ENCODE peak calls at places on chromosomes 13 and 19, in seven cellular contexts. P is GM23338, M is A673, T is dorsolateral prefrontal cortex, N is endodermal cell, C is HepG2, K is left lung. O is an unnamed sample.

GRCh38 chr19:17457621-17458020 is 3.1 kb downstream of the NXNL1 start:
- DNase-seq in N (no peak), T (no peak), C (no peak), P (no peak), K (no peak), M (no peak), O (no peak)

GRCh38 chr13:21328836-21329477 is 130.1 kb downstream of the ZDHHC20 start:
- DNase-seq in M (no peak), N (no peak), C (no peak), K (no peak), P (no peak), T (no peak), O (no peak)

GRCh38 chr19:42601811-42602443 is 7.2 kb upstream of the CEACAM8 start:
- DNase-seq in T (no peak), M (peak; percentile 34), N (peak; percentile 87), K (no peak), P (peak; percentile 79), C (peak; percentile 9), O (peak; percentile 42)

GRCh38 chr13:48631441-48631840 is 22.3 kb upstream of the CYSLTR2 start:
- DNase-seq in K (no peak), P (no peak), T (no peak), M (no peak), N (no peak), C (no peak), O (no peak)

GRCh38 chr13:27113436-27113835 is 58.2 kb downstream of the USP12 start:
- DNase-seq in K (no peak), N (no peak), C (no peak), M (no peak), P (no peak), T (no peak), O (no peak)

GRCh38 chr13:43196171-43196611 is 172.8 kb downstream of the DNAJC15 start:
- DNase-seq in P (no peak), C (no peak), M (peak; percentile 46), K (no peak), T (no peak), N (no peak), O (peak; percentile 19)

GRCh38 chr13:107347641-107348369 is 779.9 kb upstream of the ARGLU1 start:
- DNase-seq in C (no peak), P (no peak), T (no peak), N (no peak), M (no peak), K (no peak), O (no peak)

GRCh38 chr19:53086949-53087348 is 16.3 kb downstream of the ZNF160 start:
- DNase-seq in C (no peak), N (no peak), M (no peak), P (no peak), K (no peak), T (no peak), O (no peak)

GRCh38 chr19:4800591-4801081 is 9.1 kb downstream of the FEM1A start:
- DNase-seq in T (no peak), P (no peak), N (no peak), M (no peak), K (peak; percentile 83), C (no peak), O (no peak)

GRCh38 chr19:33750587-33751385 is 45.9 kb upstream of the KCTD15 start:
- DNase-seq in C (no peak), M (no peak), K (no peak), N (no peak), P (no peak), T (no peak), O (no peak)

GRCh38 chr13:95137096-95137495 is 164.2 kb downstream of the ABCC4 start:
- DNase-seq in C (no peak), K (no peak), M (peak; percentile 71), N (no peak), T (no peak), P (no peak), O (no peak)

GRCh38 chr19:13884726-13885591 is 8.0 kb downstream of the NANOS3 start:
- DNase-seq in T (no peak), P (no peak), N (no peak), K (no peak), M (no peak), C (no peak), O (no peak)

GRCh38 chr19:3801412-3802096 is 15.4 kb upstream of the MATK start:
- DNase-seq in M (no peak), K (peak; percentile 85), T (peak; percentile 79), P (peak; percentile 90), C (no peak), N (peak; percentile 90), O (peak; percentile 21)

GRCh38 chr13:97261254-97262015 is 39.3 kb downstream of the MBNL2 start:
- DNase-seq in K (no peak), T (no peak), P (no peak), C (no peak), N (no peak), M (no peak), O (no peak)

GRCh38 chr19:4069331-4069959 is 2.7 kb upstream of the ZBTB7A start:
- DNase-seq in K (peak; percentile 91), P (peak; percentile 52), T (no peak), C (no peak), M (no peak), N (peak; percentile 50), O (no peak)

GRCh38 chr13:113083402-113084061 is 22.1 kb upstream of the F7 start:
- DNase-seq in N (no peak), P (no peak), T (no peak), C (no peak), K (peak; percentile 81), M (peak; percentile 67), O (peak; percentile 44)

GRCh38 chr19:54817670-54818536 is 1.6 kb downstream of the KIR3DL1 start:
- DNase-seq in P (no peak), K (no peak), C (no peak), M (no peak), N (no peak), T (no peak), O (no peak)

DNA sequence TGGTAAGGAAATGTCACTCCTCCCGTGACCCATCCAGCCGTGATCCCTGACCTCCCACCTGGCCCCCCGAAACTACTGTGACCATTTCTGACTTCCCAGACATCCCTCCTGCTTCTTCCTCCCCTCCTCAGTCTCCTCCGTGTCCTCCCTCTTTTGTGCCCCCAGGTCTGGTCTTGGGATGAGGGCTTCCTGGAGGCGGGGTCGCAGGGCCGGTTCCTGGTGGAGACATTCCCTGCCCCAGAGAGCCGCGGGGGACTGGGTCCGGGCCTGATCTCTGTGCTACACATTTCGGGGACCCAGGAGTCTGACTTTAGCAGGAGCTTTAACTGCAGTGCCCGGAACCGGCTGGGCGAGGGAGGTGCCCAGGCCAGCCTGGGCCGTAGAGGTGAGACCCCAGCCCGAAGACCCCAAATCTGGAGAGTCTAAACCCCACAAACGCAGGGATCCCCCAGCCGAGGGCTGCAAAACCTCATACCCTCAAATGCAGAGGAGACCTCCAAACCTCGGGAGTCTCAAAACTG is 5.0 kb downstream of the KIRREL2 start:
- DNase-seq in P (peak; percentile 36), N (peak; percentile 63), K (peak; percentile 48), C (no peak), M (no peak), T (no peak), O (no peak)
- H3K27ac ChIP-seq in P (no peak overlapping the region), N (no peak overlapping the region), K (no peak overlapping the region), C (no peak overlapping the region), M (no peak overlapping the region), T (no peak overlapping the region), O (no peak overlapping the region)

GRCh38 chr13:99345345-99345744 is 38.1 kb upstream of the GPR183 start:
- DNase-seq in P (no peak), C (no peak), M (no peak), K (no peak), T (no peak), N (no peak), O (no peak)

GRCh38 chr13:99344610-99345208 is 37.5 kb upstream of the GPR183 start:
- DNase-seq in C (no peak), K (no peak), P (no peak), N (no peak), T (no peak), M (no peak), O (no peak)

GRCh38 chr13:99341969-99342722 is 34.9 kb upstream of the GPR183 start:
- DNase-seq in K (no peak), C (no peak), T (no peak), P (no peak), M (no peak), N (no peak), O (no peak)

GRCh38 chr13:99340638-99341037 is 33.4 kb upstream of the GPR183 start:
- DNase-seq in T (no peak), M (no peak), P (no peak), C (no peak), N (no peak), K (no peak), O (no peak)

DNA sequence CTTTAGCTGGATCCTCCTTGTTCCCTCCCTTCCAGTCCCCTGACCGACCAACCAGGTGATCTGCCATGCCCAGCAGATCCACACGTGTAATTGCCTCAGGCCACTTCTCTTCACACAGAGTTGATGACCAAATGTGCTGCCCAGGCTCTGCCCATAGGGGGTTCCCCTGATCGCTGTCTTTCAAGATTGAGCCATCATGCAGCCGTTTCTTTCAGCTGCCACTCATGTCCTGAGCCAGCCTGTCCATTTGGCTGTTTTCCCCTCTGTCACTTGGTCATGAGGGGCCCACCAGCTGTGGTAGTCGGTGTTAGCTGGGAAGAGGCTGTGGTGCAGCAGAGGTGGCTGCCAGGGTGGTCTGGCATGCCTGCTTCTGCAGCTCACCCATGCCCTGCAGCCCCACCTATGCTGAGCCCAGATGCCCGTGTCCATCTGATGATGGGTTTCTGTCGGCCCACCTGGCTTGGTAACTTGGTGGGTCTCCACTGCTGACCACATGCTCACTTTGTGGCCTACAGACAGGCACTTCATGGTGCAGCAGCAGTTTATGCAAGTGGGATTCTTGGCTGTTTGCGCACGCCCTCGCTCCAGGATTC is 35.6 kb upstream of the GPR183 start:
- DNase-seq in T (no peak), K (no peak), C (no peak), P (no peak), M (no peak), N (no peak), O (no peak)
- H3K27me3 ChIP-seq in T (no peaks in the 10 kb centered on the region), K (no peaks in the 10 kb centered on the region), C (no peaks in the 10 kb centered on the region), P (no peaks in the 10 kb centered on the region), M (no peaks in the 10 kb centered on the region), N (no peaks in the 10 kb centered on the region), O (no peaks in the 10 kb centered on the region)

GRCh38 chr13:99658266-99658991 is 157.2 kb downstream of the TM9SF2 start:
- DNase-seq in M (peak; percentile 92), C (no peak), N (peak; percentile 89), K (peak; percentile 88), P (peak; percentile 80), T (peak; percentile 68), O (peak; percentile 69)
- H3K27ac ChIP-seq in M (peak overlapping the region; percentile 90), C (no peak overlapping the region), N (peak overlapping the region; percentile 91), K (peak overlapping the region; percentile 83), P (peak overlapping the region; percentile 92), T (peak overlapping the region; percentile 88), O (no peak overlapping the region)

GRCh38 chr19:7762719-7763293 is at the start of gene CLEC4M:
- DNase-seq in M (no peak), P (no peak), K (no peak), C (no peak), N (peak; percentile 13), T (no peak), O (no peak)

GRCh38 chr19:7763696-7764095 is 653 bp downstream of the CLEC4M start:
- DNase-seq in C (no peak), K (no peak), M (no peak), N (no peak), P (no peak), T (no peak), O (no peak)

GRCh38 chr19:7769171-7769570 is 6.1 kb downstream of the CLEC4M start:
- DNase-seq in C (no peak), T (no peak), P (no peak), K (no peak), N (peak; percentile 17), M (no peak), O (no peak)

GRCh38 chr19:7767487-7767886 is 4.4 kb downstream of the CLEC4M start:
- DNase-seq in P (no peak), M (no peak), C (no peak), K (no peak), T (no peak), N (no peak), O (no peak)

GRCh38 chr19:7766535-7766934 is 3.5 kb downstream of the CLEC4M start:
- DNase-seq in M (no peak), C (no peak), K (no peak), N (no peak), P (no peak), T (no peak), O (no peak)
- H3K27me3 ChIP-seq in M (no peaks in the 10 kb centered on the region), C (peaks cover 10% of the 10 kb centered on the region), K (peaks cover 10% of the 10 kb centered on the region), N (peaks cover 5% of the 10 kb centered on the region), P (no peaks in the 10 kb centered on the region), T (no peaks in the 10 kb centered on the region), O (peaks cover 4% of the 10 kb centered on the region)

O was measured in cardiac muscle cell.